ENCODE peak calls at places on chromosomes 4 and X, in seven cellular contexts. L, T, C, R, X, Y and J are unnamed samples.
A peak's percentile ranks its signal among the peaks of the same experiment; 100 is the strongest.

GRCh38 chr4:173829565-173829964 is 299.5 kb upstream of the HAND2 start:
- DNase-seq in L (no peak), T (no peak), C (no peak), R (no peak), X (no peak), Y (no peak), J (no peak)

GRCh38 chr4:26717332-26717731 is 133.4 kb downstream of the TBC1D19 start:
- DNase-seq in L (no peak), T (no peak), C (no peak), R (no peak), X (no peak), Y (no peak), J (no peak)

GRCh38 chrX:104112326-104112951 is at the start of gene ZCCHC18:
- DNase-seq in L (peak; percentile 54), T (peak; percentile 70), C (peak; percentile 64), R (peak; percentile 87), X (no peak), Y (peak; percentile 82), J (peak; percentile 89)

GRCh38 chr4:77434299-77435092 is 171.1 kb upstream of the CXCL13 start:
- DNase-seq in L (no peak), T (no peak), C (no peak), R (no peak), X (no peak), Y (no peak), J (no peak)

GRCh38 chr4:90357117-90357710 is 230.0 kb downstream of the CCSER1 start:
- DNase-seq in L (no peak), T (peak; percentile 29), C (no peak), R (no peak), X (no peak), Y (peak; percentile 74), J (no peak)

GRCh38 chr4:137694138-137694537 is 161.8 kb upstream of the PCDH18 start:
- DNase-seq in L (no peak), T (no peak), C (no peak), R (no peak), X (no peak), Y (no peak), J (no peak)

GRCh38 chr4:16532240-16532990 is 306.1 kb upstream of the TAPT1 start:
- DNase-seq in L (no peak), T (no peak), C (no peak), R (no peak), X (peak; percentile 33), Y (no peak), J (no peak)

GRCh38 chrX:136268051-136269048 is 17.1 kb upstream of the MAP7D3 start:
- DNase-seq in L (no peak), T (peak; percentile 63), C (no peak), R (no peak), X (no peak), Y (peak; percentile 48), J (no peak)

GRCh38 chr4:78356251-78356650 is 195.3 kb upstream of the ANXA3 start:
- DNase-seq in L (no peak), T (no peak), C (no peak), R (no peak), X (no peak), Y (no peak), J (no peak)

GRCh38 chr4:52869196-52869595 is 7.1 kb downstream of the RASL11B start:
- DNase-seq in L (no peak), T (no peak), C (peak; percentile 68), R (peak; percentile 87), X (no peak), Y (no peak), J (no peak)

DNA sequence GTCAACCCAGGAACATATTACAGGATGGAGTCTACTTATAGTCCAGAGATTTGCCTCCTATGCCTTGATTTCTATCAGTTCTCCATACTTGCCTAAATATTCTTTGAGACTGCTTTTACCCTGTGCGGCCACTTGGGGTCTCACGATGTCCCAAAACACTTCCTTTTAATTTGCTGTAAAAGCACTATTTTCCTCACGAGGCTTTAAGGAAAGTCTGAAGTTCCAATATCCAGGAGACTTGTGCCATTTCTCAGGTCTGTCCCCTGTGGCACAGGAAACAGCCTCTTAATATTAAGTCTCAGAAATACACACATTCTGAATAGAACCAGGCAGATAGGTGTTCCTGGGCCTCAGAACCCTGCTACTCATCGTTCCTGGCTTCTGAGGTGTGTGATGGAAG is 142.9 kb downstream of the TMEM164 start:
- DNase-seq in L (no peak), T (peak; percentile 29), C (no peak), R (no peak), X (no peak), Y (peak; percentile 35), J (no peak)
- TF ChIP-seq CTCF in L (peak; percentile 65), T (peak; percentile 68), C (peak; percentile 32), R (no peak), X (peak; percentile 29), Y (peak; percentile 44), J (peak; percentile 69)

DNA sequence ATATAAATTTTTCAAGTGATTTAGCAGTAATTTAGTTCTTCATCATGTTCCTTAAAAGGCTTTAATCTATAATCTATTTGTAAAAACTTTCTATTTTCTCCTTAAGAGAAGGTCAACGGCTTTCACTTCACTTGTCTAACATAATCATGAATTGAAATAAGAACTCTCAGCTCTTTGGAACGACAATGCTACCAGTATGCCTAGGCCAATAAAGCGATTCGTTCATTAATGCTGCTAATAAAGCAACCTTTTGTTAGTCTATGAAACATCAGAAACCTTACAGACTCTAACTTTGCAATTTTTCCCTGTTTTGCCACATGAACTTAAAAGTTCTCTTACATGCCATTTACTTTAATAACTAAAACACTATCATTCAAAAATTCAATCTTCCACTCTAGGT is 47.6 kb downstream of the FBXW7 start:
- DNase-seq in L (no peak), T (no peak), C (no peak), R (no peak), X (no peak), Y (no peak), J (no peak)
- TF ChIP-seq CTCF in L (no peak), T (no peak), C (no peak), R (no peak), X (no peak), Y (no peak), J (no peak)

GRCh38 chr4:4610672-4611071 is 68.8 kb upstream of the STX18 start:
- DNase-seq in L (no peak), T (no peak), C (no peak), R (peak; percentile 81), X (no peak), Y (no peak), J (no peak)

GRCh38 chr4:4613126-4613465 is 71.2 kb upstream of the STX18 start:
- DNase-seq in L (no peak), T (no peak), C (no peak), R (no peak), X (no peak), Y (no peak), J (no peak)

GRCh38 chr4:4608214-4608537 is 66.3 kb upstream of the STX18 start:
- DNase-seq in L (no peak), T (no peak), C (no peak), R (no peak), X (no peak), Y (no peak), J (no peak)

GRCh38 chr4:4607336-4608213 is 65.7 kb upstream of the STX18 start:
- DNase-seq in L (no peak), T (no peak), C (no peak), R (peak; percentile 60), X (no peak), Y (peak; percentile 41), J (no peak)

DNA sequence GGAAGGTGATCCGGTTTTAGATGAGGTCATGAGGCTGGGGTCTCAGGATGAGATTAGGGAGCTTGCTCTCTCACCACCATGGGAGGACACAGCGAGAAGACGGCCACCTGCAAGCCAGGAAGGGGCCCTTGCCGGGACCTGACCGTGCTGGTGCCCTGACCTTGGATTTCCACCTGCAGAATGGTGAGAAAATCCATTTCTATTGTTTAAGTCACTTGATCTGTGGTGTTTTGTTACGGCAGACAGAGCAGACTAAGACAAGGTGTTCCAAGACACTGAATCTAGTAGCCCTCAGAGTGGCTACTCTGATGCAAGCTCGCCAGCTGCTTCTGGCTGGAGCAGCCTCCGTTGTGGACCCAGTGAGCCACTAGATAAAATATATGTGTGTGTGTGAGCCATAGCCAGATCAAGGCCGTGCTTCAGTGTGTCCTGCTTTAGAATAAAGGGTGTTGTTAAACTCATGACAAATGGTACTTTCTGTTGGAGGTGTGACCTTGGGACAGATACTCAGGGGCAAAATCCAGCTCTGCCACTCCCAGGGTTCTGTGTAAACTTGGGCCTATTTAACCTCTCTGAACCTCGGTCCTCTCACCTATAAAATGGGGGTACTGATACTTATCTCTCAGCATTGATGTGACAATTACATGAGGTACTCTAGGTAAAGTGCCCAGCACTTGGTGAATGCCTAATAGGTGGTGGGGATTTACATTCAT is 67.9 kb upstream of the STX18 start:
- DNase-seq in L (no peak), T (no peak), C (no peak), R (no peak), X (no peak), Y (no peak), J (no peak)
- TF ChIP-seq CTCF in L (no peak), T (no peak), C (no peak), R (no peak), X (no peak), Y (no peak), J (no peak)

GRCh38 chr4:141702472-141703182 is 66.2 kb downstream of the IL15 start:
- DNase-seq in L (no peak), T (no peak), C (no peak), R (no peak), X (no peak), Y (peak; percentile 49), J (no peak)
- TF ChIP-seq CTCF in L (no peak), T (peak; percentile 50), C (no peak), R (no peak), X (no peak), Y (peak; percentile 76), J (peak; percentile 7)

DNA sequence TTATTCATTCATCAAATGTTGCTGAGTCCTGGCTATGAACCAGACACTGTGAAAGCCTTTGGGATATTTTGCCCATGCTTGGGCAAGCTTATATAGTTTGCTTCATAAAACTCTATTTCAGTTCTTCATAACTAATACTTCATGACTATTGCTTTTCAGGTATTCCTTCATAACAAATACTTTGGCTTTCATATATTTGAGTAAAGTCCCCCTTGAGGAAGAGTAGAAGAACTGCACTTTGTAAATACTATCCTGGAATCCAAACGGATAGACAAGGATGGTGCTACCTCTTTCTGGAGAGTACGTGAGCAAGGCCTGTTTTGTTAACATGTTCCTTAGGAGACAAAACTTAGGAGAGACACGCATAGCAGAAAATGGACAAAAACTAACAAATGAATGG is 1.7 kb upstream of the AFP start:
- DNase-seq in L (no peak), T (peak; percentile 20), C (no peak), R (no peak), X (no peak), Y (peak; percentile 65), J (no peak)
- TF ChIP-seq CTCF in L (peak; percentile 44), T (peak; percentile 79), C (peak; percentile 22), R (no peak), X (no peak), Y (no peak), J (peak; percentile 55)

DNA sequence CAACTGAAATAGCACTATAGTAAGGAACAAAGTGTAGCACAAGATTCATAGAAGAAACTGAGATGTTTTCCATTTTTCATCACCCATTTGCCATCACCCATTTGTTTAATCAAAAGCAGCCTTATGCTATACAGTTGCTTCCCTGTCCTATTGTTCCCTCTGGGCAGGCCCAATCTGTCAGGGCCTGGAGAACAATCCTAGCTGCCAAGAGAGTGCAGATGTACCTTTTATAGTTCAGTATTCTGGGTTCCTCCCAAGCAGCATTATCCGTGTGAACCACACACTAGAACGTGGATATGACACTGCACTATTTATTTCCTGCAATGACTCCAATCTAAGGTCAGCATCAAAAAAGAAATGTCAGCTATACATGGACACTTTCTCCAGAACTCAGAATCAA is 269.1 kb downstream of the ADGRA3 start:
- DNase-seq in L (no peak), T (no peak), C (no peak), R (no peak), X (no peak), Y (no peak), J (no peak)
- TF ChIP-seq CTCF in L (no peak), T (no peak), C (no peak), R (no peak), X (no peak), Y (no peak), J (no peak)